ENCODE peak calls at places on chromosomes 12 and 14, in seven cellular contexts. T is endodermal cell, I is right atrium auricular region, Y is endothelial cell, G is HFFc6, C is retinal pigment epithelial cell, H is cardiac muscle cell. E is an unnamed sample.

GRCh38 chr14:69107407-69108003 is 45.4 kb downstream of the DCAF5 start:
- DNase-seq in H (peak; percentile 75), I (no peak), Y (peak; percentile 36), G (peak; percentile 65), C (no peak), T (peak; percentile 78), E (peak; percentile 19)

GRCh38 chr14:66038214-66038977 is 447.8 kb upstream of the CCDC196 start:
- DNase-seq in Y (no peak), T (no peak), C (peak; percentile 3), I (peak; percentile 60), G (no peak), H (peak; percentile 97), E (no peak)

GRCh38 chr12:49537231-49537708 is 1.6 kb upstream of the KCNH3 start:
- DNase-seq in I (no peak), Y (no peak), H (no peak), C (no peak), T (peak; percentile 41), G (no peak), E (no peak)

GRCh38 chr12:6563448-6564050 is 4.5 kb downstream of the NOP2 start:
- DNase-seq in C (no peak), T (peak; percentile 93), H (peak; percentile 60), Y (peak; percentile 73), G (no peak), I (no peak), E (peak; percentile 77)

GRCh38 chr14:59475709-59476108 is 8.5 kb downstream of the L3HYPDH start:
- DNase-seq in H (no peak), Y (no peak), C (no peak), T (no peak), G (no peak), I (no peak), E (no peak)

GRCh38 chr12:24991209-24992049 is 42.5 kb upstream of the BCAT1 start:
- DNase-seq in G (peak; percentile 52), H (peak; percentile 66), T (no peak), Y (no peak), C (peak; percentile 34), I (no peak), E (no peak)

GRCh38 chr14:51806624-51807023 is 53.8 kb upstream of the GNG2 start:
- DNase-seq in Y (no peak), I (no peak), C (no peak), T (no peak), H (peak; percentile 27), G (no peak), E (no peak)

GRCh38 chr14:102164241-102164641 is 24.5 kb downstream of the WDR20 start:
- DNase-seq in H (peak; percentile 52), Y (no peak), T (peak; percentile 25), C (no peak), G (peak; percentile 19), I (no peak), E (no peak)

GRCh38 chr12:94718114-94718513 is 67.8 kb upstream of the TMCC3 start:
- DNase-seq in I (no peak), Y (no peak), G (no peak), T (no peak), H (peak; percentile 42), C (no peak), E (no peak)

GRCh38 chr12:38163442-38163801 is 153.2 kb upstream of the ALG10B start:
- DNase-seq in G (no peak), T (no peak), H (no peak), Y (no peak), C (no peak), I (peak; percentile 44), E (no peak)

GRCh38 chr14:36019126-36019525 is 157.4 kb downstream of the PTCSC3 start:
- DNase-seq in Y (no peak), G (no peak), T (no peak), H (no peak), C (no peak), I (no peak), E (no peak)

GRCh38 chr14:50605776-50606175 is 45.8 kb downstream of the ATL1 start:
- DNase-seq in Y (no peak), C (peak; percentile 56), T (no peak), G (no peak), I (no peak), H (peak; percentile 61), E (no peak)

GRCh38 chr14:71665157-71665556 is 267.1 kb upstream of the RGS6 start:
- DNase-seq in I (no peak), G (peak; percentile 79), H (peak; percentile 83), T (no peak), C (peak; percentile 53), Y (no peak), E (no peak)

GRCh38 chr12:116002890-116003536 is 274.5 kb downstream of the MED13L start:
- DNase-seq in H (peak; percentile 63), Y (no peak), C (no peak), T (no peak), I (no peak), G (no peak), E (no peak)

GRCh38 chr12:92424338-92424737 is 278.5 kb upstream of the PLEKHG7 start:
- DNase-seq in Y (no peak), I (no peak), G (peak; percentile 48), T (no peak), C (no peak), H (peak; percentile 33), E (no peak)

GRCh38 chr12:39239484-39240143 is 203.3 kb downstream of the KIF21A start:
- DNase-seq in T (no peak), G (no peak), C (peak; percentile 39), I (no peak), Y (no peak), H (no peak), E (no peak)

GRCh38 chr12:75727577-75727976 is 216.2 kb upstream of the KRR1 start:
- DNase-seq in H (no peak), I (no peak), T (peak; percentile 82), Y (no peak), C (no peak), G (no peak), E (no peak)

GRCh38 chr12:102478416-102479098 is 1.8 kb downstream of the IGF1 start:
- DNase-seq in Y (no peak), G (no peak), I (no peak), T (peak; percentile 79), C (no peak), H (no peak), E (no peak)

GRCh38 chr14:98899441-98899840 is 372.6 kb downstream of the BCL11B start:
- DNase-seq in T (peak; percentile 31), Y (no peak), G (no peak), H (no peak), C (no peak), I (no peak), E (no peak)

GRCh38 chr12:52119398-52120254 is 40.1 kb downstream of the SMIM41 start:
- DNase-seq in T (peak; percentile 95), G (no peak), H (peak; percentile 29), I (no peak), C (no peak), Y (peak; percentile 52), E (peak; percentile 73)

GRCh38 chr14:73717247-73717646 is 3.1 kb upstream of the PNMA1 start:
- DNase-seq in H (no peak), Y (no peak), T (no peak), I (no peak), G (no peak), C (no peak), E (no peak)

GRCh38 chr14:60430276-60430675 is 55.6 kb downstream of the C14orf39 start:
- DNase-seq in Y (no peak), C (no peak), H (no peak), I (no peak), G (no peak), T (no peak), E (no peak)

GRCh38 chr12:118714500-118714899 is 266.8 kb upstream of the SRRM4 start:
- DNase-seq in G (no peak), C (no peak), I (no peak), Y (no peak), T (no peak), H (no peak), E (no peak)

GRCh38 chr14:89618309-89618708 is 201.3 kb upstream of the FOXN3 start:
- DNase-seq in C (no peak), T (no peak), I (no peak), Y (no peak), G (no peak), H (no peak), E (no peak)

GRCh38 chr12:9750276-9751203 is 10.2 kb downstream of the CD69 start:
- DNase-seq in I (no peak), G (peak; percentile 51), T (peak; percentile 76), H (peak; percentile 77), C (peak; percentile 11), Y (peak; percentile 54), E (peak; percentile 48)

GRCh38 chr12:47752552-47752951 is 6.1 kb downstream of the RAPGEF3 start:
- DNase-seq in T (no peak), G (peak; percentile 85), C (no peak), H (no peak), I (no peak), Y (no peak), E (no peak)

GRCh38 chr12:132218915-132219314 is 74.7 kb downstream of the NOC4L start:
- DNase-seq in Y (peak; percentile 52), G (no peak), C (no peak), H (no peak), T (peak; percentile 93), I (no peak), E (peak; percentile 48)
- TF ChIP-seq CTCF in Y (no peak), G (peak; percentile 52), C (peak; percentile 32), H (peak; percentile 15), T (peak; percentile 74), I (no peak), E (peak; percentile 30)

GRCh38 chr12:11767029-11767724 is 117.7 kb downstream of the ETV6 start:
- DNase-seq in I (no peak), T (peak; percentile 20), Y (no peak), C (no peak), G (no peak), H (no peak), E (no peak)
- TF ChIP-seq CTCF in I (no peak), T (no peak), Y (no peak), C (no peak), G (no peak), H (no peak), E (no peak)

GRCh38 chr14:34113051-34113511 is 162.2 kb upstream of the EGLN3 start:
- DNase-seq in C (peak; percentile 71), G (peak; percentile 37), I (no peak), Y (no peak), T (no peak), H (peak; percentile 6), E (no peak)

GRCh38 chr14:34113991-34114390 is 163.1 kb upstream of the EGLN3 start:
- DNase-seq in G (no peak), T (no peak), Y (no peak), C (no peak), H (no peak), I (no peak), E (no peak)

GRCh38 chr14:34111505-34111904 is 160.6 kb upstream of the EGLN3 start:
- DNase-seq in C (no peak), Y (no peak), I (no peak), T (no peak), G (no peak), H (no peak), E (no peak)

GRCh38 chr14:34110531-34110930 is 159.7 kb upstream of the EGLN3 start:
- DNase-seq in T (no peak), Y (no peak), G (no peak), C (no peak), I (no peak), H (no peak), E (no peak)

GRCh38 chr14:34111933-34112332 is 161.1 kb upstream of the EGLN3 start:
- DNase-seq in H (no peak), I (no peak), T (peak; percentile 63), Y (no peak), C (no peak), G (no peak), E (no peak)
- TF ChIP-seq CTCF in H (no peak), I (no peak), T (peak; percentile 55), Y (peak; percentile 23), C (no peak), G (no peak), E (no peak)

GRCh38 chr12:68334136-68334535 is 2.0 kb upstream of the MDM1 start:
- DNase-seq in T (peak; percentile 73), Y (no peak), I (no peak), H (no peak), G (no peak), C (no peak), E (no peak)
- TF ChIP-seq CTCF in T (peak; percentile 36), Y (no peak), I (no peak), H (no peak), G (no peak), C (no peak), E (no peak)